ENCODE peak calls at places on chromosomes 3 and 15, in ten cellular contexts. D is EH, C is SK-N-MC, Y is MV-4-11, E is retinal pigment epithelial cell, S is mesothelial cell of epicardium, A is adipocyte, V is caudate nucleus, T is esophagus squamous epithelium, Z is type B pancreatic cell. X is an unnamed sample.

GRCh38 chr15:29698030-29698701 is 124.1 kb downstream of the TJP1 start:
- DNase-seq in Z (no peak), A (peak), C (no peak), T (no peak), S (no peak), V (no peak), E (peak), Y (no peak), D (peak), X (no peak)

GRCh38 chr3:71702131-71703024 is 22.8 kb downstream of the EIF4E3 start:
- DNase-seq in T (no peak), V (no peak), A (no peak), Z (no peak), S (no peak), Y (no peak), E (no peak), D (no peak), C (no peak), X (peak)

GRCh38 chr3:53286727-53287412 is 31.0 kb upstream of the TKT start:
- DNase-seq in V (peak), Y (peak), S (no peak), E (no peak), A (peak), C (no peak), T (no peak), D (peak), Z (no peak), X (no peak)

GRCh38 chr3:86594838-86595237 is 396.1 kb downstream of the VGLL3 start:
- DNase-seq in D (no peak), Z (no peak), T (no peak), C (no peak), A (no peak), E (no peak), Y (no peak), V (no peak), S (no peak), X (no peak)

GRCh38 chr3:55164876-55165275 is 237.0 kb upstream of the LRTM1 start:
- DNase-seq in T (no peak), E (no peak), Y (no peak), S (no peak), D (peak), Z (no peak), V (no peak), C (no peak), A (no peak), X (no peak)

GRCh38 chr3:138781012-138781470 is 53.7 kb downstream of the PIK3CB start:
- DNase-seq in S (no peak), Y (no peak), Z (no peak), E (no peak), T (no peak), D (no peak), A (no peak), C (no peak), V (no peak), X (no peak)

GRCh38 chr3:65894679-65895078 is 144.0 kb downstream of the MAGI1 start:
- DNase-seq in V (no peak), A (peak), Y (no peak), S (no peak), D (peak), Z (no peak), C (no peak), T (no peak), E (no peak), X (no peak)

GRCh38 chr3:95277614-95278013 is 1214.8 kb downstream of the NSUN3 start:
- DNase-seq in E (peak), C (no peak), Z (no peak), S (no peak), A (peak), T (no peak), V (no peak), Y (no peak), D (no peak), X (no peak)

GRCh38 chr15:66802087-66803001 is 100.3 kb downstream of the SMAD6 start:
- DNase-seq in D (peak), E (peak), T (no peak), Z (no peak), C (peak), A (peak), V (no peak), S (no peak), Y (no peak), X (no peak)

GRCh38 chr3:120506828-120507774 is 56.3 kb upstream of the FSTL1 start:
- DNase-seq in T (no peak), V (no peak), S (no peak), C (peak), Y (peak), E (no peak), Z (no peak), D (peak), A (peak), X (peak)

GRCh38 chr3:188061133-188061532 is 92.8 kb upstream of the LPP start:
- DNase-seq in C (no peak), D (peak), Y (peak), V (no peak), E (no peak), T (no peak), S (no peak), Z (no peak), A (peak), X (peak)

GRCh38 chr15:43105778-43106485 is at the start of gene UBR1:
- DNase-seq in A (peak), S (peak), Z (peak), C (no peak), T (peak), Y (peak), E (peak), V (peak), D (peak), X (peak)

GRCh38 chr3:196422976-196423781 is 9.0 kb downstream of the UBXN7 start:
- DNase-seq in Y (peak), A (no peak), Z (no peak), V (no peak), E (no peak), S (no peak), C (no peak), D (no peak), T (no peak), X (no peak)

GRCh38 chr3:53650424-53650823 is 156.0 kb downstream of the CACNA1D start:
- DNase-seq in C (no peak), S (no peak), A (no peak), V (no peak), T (no peak), Z (no peak), D (no peak), Y (peak), E (no peak), X (no peak)

GRCh38 chr3:50237133-50237651 is 1.2 kb downstream of the GNAI2 start:
- DNase-seq in Y (peak), E (no peak), V (no peak), S (no peak), D (peak), Z (no peak), C (no peak), T (no peak), A (peak), X (peak)

GRCh38 chr15:51051776-51052175 is 42.9 kb downstream of the TNFAIP8L3 start:
- DNase-seq in A (no peak), E (no peak), Z (no peak), T (no peak), Y (no peak), C (no peak), V (peak), S (no peak), D (peak), X (no peak)

GRCh38 chr3:62667714-62668113 is 207.5 kb downstream of the CADPS start:
- DNase-seq in C (no peak), E (no peak), T (no peak), A (no peak), V (no peak), Z (no peak), Y (no peak), S (no peak), D (no peak), X (no peak)

GRCh38 chr3:187456268-187456667 is 88.1 kb downstream of the RTP4 start:
- DNase-seq in A (no peak), E (peak), C (no peak), Z (no peak), S (no peak), Y (no peak), T (no peak), V (peak), D (peak), X (no peak)

X was measured in AML-193.